ENCODE peak calls at places on chromosomes 11 and 22, in nine cellular contexts. N, W, T, Y, L, I, S, Z and V are unnamed samples.
A peak's percentile ranks its signal among the peaks of the same experiment; 100 is the strongest.

GRCh38 chr22:20834725-20835124 is 23.9 kb downstream of the PI4KA start:
- DNase-seq in L (no peak), N (no peak), S (no peak), Z (no peak), Y (no peak), T (no peak), I (no peak), W (no peak), V (no peak)

GRCh38 chr22:41573677-41574264 is 13.0 kb downstream of the CSDC2 start:
- DNase-seq in W (peak; percentile 41), S (no peak), T (no peak), L (no peak), I (no peak), N (no peak), Z (no peak), Y (no peak), V (no peak)

GRCh38 chr11:83951521-83951920 is 665.4 kb upstream of the CCDC90B start:
- DNase-seq in L (no peak), I (no peak), W (no peak), Z (no peak), N (no peak), T (no peak), S (no peak), Y (no peak), V (no peak)

GRCh38 chr22:47589271-47590250 is 827.1 kb downstream of the TBC1D22A start:
- DNase-seq in T (no peak), Z (no peak), W (no peak), Y (no peak), I (no peak), S (no peak), N (no peak), L (no peak), V (peak; percentile 27)

GRCh38 chr11:111107501-111107900 is 138.0 kb upstream of the POU2AF2 start:
- DNase-seq in Y (no peak), T (no peak), W (no peak), N (no peak), I (no peak), L (no peak), S (no peak), Z (no peak), V (no peak)

GRCh38 chr11:26712497-26712896 is 9.4 kb downstream of the SLC5A12 start:
- DNase-seq in S (no peak), W (no peak), T (no peak), Y (no peak), I (no peak), Z (no peak), L (no peak), N (no peak), V (no peak)

GRCh38 chr22:46649176-46650077 is 29.2 kb downstream of the GRAMD4 start:
- DNase-seq in N (no peak), Z (no peak), Y (peak; percentile 52), W (no peak), S (no peak), L (peak; percentile 71), T (no peak), I (no peak), V (no peak)

GRCh38 chr11:115333106-115333505 is 171.1 kb downstream of the CADM1 start:
- DNase-seq in N (no peak), W (no peak), S (no peak), Z (no peak), I (no peak), L (peak; percentile 65), Y (no peak), T (no peak), V (no peak)

GRCh38 chr22:23826510-23827350 is 12.1 kb downstream of the DERL3 start:
- DNase-seq in Z (no peak), N (peak; percentile 43), Y (no peak), T (no peak), L (peak; percentile 26), W (peak; percentile 29), S (no peak), I (no peak), V (peak; percentile 54)
- H3K36me3 ChIP-seq in Z (peaks cover 4% of the 10 kb centered on the region), N (no peaks in the 10 kb centered on the region), Y (peaks cover 87% of the 10 kb centered on the region), T (peaks cover 61% of the 10 kb centered on the region), L (peaks cover 80% of the 10 kb centered on the region), W (no peaks in the 10 kb centered on the region), S (peaks cover 17% of the 10 kb centered on the region), I (peaks cover 98% of the 10 kb centered on the region), V (peaks cover 73% of the 10 kb centered on the region)

GRCh38 chr11:45857834-45858492 is 10.7 kb downstream of the CRY2 start:
- DNase-seq in N (no peak), Z (peak; percentile 82), T (no peak), Y (no peak), S (no peak), W (peak; percentile 55), I (no peak), L (peak; percentile 84), V (peak; percentile 52)
- H3K36me3 ChIP-seq in N (peaks cover 11% of the 10 kb centered on the region), Z (peaks cover 9% of the 10 kb centered on the region), T (peaks cover 79% of the 10 kb centered on the region), Y (peaks cover 43% of the 10 kb centered on the region), S (peaks cover 19% of the 10 kb centered on the region), W (no peaks in the 10 kb centered on the region), I (peaks cover 67% of the 10 kb centered on the region), L (peaks cover 24% of the 10 kb centered on the region), V (peaks cover 42% of the 10 kb centered on the region)

DNA sequence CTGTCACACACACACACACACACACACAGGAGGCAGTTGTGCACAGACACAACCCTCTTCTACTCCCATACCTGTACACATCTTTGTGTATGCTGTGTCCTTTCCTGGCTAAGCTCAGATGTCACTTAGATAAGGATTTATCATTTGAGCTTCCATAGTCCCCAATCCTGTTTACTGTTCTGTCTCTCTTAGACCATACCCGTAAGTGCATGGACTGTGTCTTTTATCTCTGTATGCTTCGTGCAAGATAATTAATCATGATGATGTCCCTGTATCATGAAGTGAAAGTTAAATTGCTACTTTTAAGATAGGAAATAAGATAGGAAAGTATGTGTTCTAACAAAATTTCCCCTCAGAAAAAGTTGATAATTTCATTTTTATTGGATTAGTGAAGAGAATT is 30.3 kb downstream of the PRMT3 start:
- DNase-seq in W (no peak), L (no peak), I (no peak), N (no peak), S (no peak), Z (no peak), T (no peak), Y (no peak), V (no peak)
- H3K36me3 ChIP-seq in W (no peaks in the 10 kb centered on the region), L (peaks cover 3% of the 10 kb centered on the region), I (peaks cover 99% of the 10 kb centered on the region), N (no peaks in the 10 kb centered on the region), S (no peaks in the 10 kb centered on the region), Z (no peaks in the 10 kb centered on the region), T (peaks cover 32% of the 10 kb centered on the region), Y (peaks cover 10% of the 10 kb centered on the region), V (peaks cover 9% of the 10 kb centered on the region)

DNA sequence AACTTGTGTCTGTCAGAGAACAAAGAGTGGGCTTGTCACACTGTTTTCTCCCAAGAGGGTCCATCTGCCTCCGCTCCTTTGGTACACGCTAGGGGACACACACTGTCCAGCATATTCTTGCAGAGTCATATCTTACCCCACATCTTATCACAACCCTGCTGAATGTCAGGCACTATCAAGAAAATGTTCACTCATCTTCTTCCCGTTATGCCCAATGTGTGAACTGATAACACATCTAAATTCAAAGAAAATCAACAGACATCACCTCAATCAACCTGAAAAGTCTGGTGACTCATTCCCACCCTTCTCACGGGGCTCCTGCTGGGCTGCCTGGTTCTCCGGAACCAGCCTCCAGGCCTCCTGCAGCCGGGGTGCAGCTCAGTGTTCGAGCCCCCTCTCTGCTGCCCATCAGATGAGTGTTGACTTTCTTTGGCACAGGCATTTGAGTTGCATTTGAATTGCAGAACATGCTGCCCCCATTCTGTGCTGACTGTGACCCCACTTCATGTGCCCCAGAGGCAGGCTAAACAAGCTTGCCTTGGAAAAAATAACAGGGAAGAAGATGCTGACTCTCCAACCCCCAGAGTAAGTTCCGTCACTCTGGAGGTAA is 19.4 kb downstream of the GRAP2 start:
- DNase-seq in S (no peak), Y (no peak), Z (no peak), T (no peak), W (no peak), L (no peak), I (no peak), N (no peak), V (no peak)
- H3K36me3 ChIP-seq in S (no peaks in the 10 kb centered on the region), Y (no peaks in the 10 kb centered on the region), Z (no peaks in the 10 kb centered on the region), T (no peaks in the 10 kb centered on the region), W (no peaks in the 10 kb centered on the region), L (no peaks in the 10 kb centered on the region), I (no peaks in the 10 kb centered on the region), N (no peaks in the 10 kb centered on the region), V (no peaks in the 10 kb centered on the region)

GRCh38 chr22:24335529-24335928 is 64.9 kb downstream of the SPECC1L start:
- DNase-seq in N (no peak), Z (no peak), W (no peak), I (no peak), L (no peak), Y (no peak), T (no peak), S (no peak), V (no peak)
- H3K36me3 ChIP-seq in N (peaks cover 7% of the 10 kb centered on the region), Z (peaks cover 8% of the 10 kb centered on the region), W (no peaks in the 10 kb centered on the region), I (peaks cover 94% of the 10 kb centered on the region), L (peaks cover 27% of the 10 kb centered on the region), Y (peaks cover 19% of the 10 kb centered on the region), T (peaks cover 58% of the 10 kb centered on the region), S (peaks cover 42% of the 10 kb centered on the region), V (peaks cover 69% of the 10 kb centered on the region)

GRCh38 chr11:128806496-128807261 is 60.4 kb downstream of the KCNJ1 start:
- DNase-seq in Z (no peak), S (no peak), I (no peak), N (no peak), T (no peak), Y (no peak), W (no peak), L (peak; percentile 82), V (no peak)
- H3K36me3 ChIP-seq in Z (no peaks in the 10 kb centered on the region), S (no peaks in the 10 kb centered on the region), I (peaks cover 72% of the 10 kb centered on the region), N (no peaks in the 10 kb centered on the region), T (peaks cover 91% of the 10 kb centered on the region), Y (peaks cover 17% of the 10 kb centered on the region), W (no peaks in the 10 kb centered on the region), L (peaks cover 12% of the 10 kb centered on the region), V (peaks cover 21% of the 10 kb centered on the region)